ENCODE peak calls at places on chromosomes 11 and 22, in five cellular contexts. One of them, this sample, is unnamed.

GRCh38 chr11:126104420-126104819 is 41.8 kb upstream of the CDON start:
- DNase-seq in heart right ventricle: no peak
- DNase-seq in uterus: no peak
- DNase-seq in AG10803: no peak
- DNase-seq in esophagus squamous epithelium: no peak
- DNase-seq in this sample: no peak

GRCh38 chr11:11313902-11314692 is 39.0 kb downstream of the CSNK2A3 start:
- DNase-seq in uterus: no peak
- DNase-seq in esophagus squamous epithelium: no peak
- DNase-seq in AG10803: no peak
- DNase-seq in heart right ventricle: no peak
- DNase-seq in this sample: no peak

GRCh38 chr11:90465553-90465952 is 242.7 kb upstream of the CHORDC1 start:
- DNase-seq in uterus: no peak
- DNase-seq in AG10803: no peak
- DNase-seq in esophagus squamous epithelium: no peak
- DNase-seq in heart right ventricle: no peak
- DNase-seq in this sample: no peak

GRCh38 chr11:58921778-58922390 is 17.4 kb upstream of the GLYATL1 start:
- DNase-seq in AG10803: no peak
- DNase-seq in esophagus squamous epithelium: no peak
- DNase-seq in uterus: no peak
- DNase-seq in heart right ventricle: no peak
- DNase-seq in this sample: no peak

GRCh38 chr22:21855715-21856114 is 11.7 kb downstream of the MAPK1 start:
- DNase-seq in uterus: no peak
- DNase-seq in esophagus squamous epithelium: no peak
- DNase-seq in heart right ventricle: no peak
- DNase-seq in AG10803: no peak
- DNase-seq in this sample: no peak

GRCh38 chr11:22193348-22194051 is 615 bp downstream of the ANO5 start:
- DNase-seq in heart right ventricle: peak
- DNase-seq in esophagus squamous epithelium: no peak
- DNase-seq in AG10803: no peak
- DNase-seq in uterus: no peak
- DNase-seq in this sample: no peak

GRCh38 chr11:33891714-33892327 is at the start of gene LMO2:
- DNase-seq in AG10803: no peak
- DNase-seq in esophagus squamous epithelium: no peak
- DNase-seq in heart right ventricle: no peak
- DNase-seq in uterus: no peak
- DNase-seq in this sample: no peak

GRCh38 chr11:40187092-40187403 is 1272.4 kb downstream of the LRRC4C start:
- DNase-seq in esophagus squamous epithelium: no peak
- DNase-seq in uterus: no peak
- DNase-seq in AG10803: no peak
- DNase-seq in heart right ventricle: no peak
- DNase-seq in this sample: no peak

GRCh38 chr11:61026121-61027031 is 54.9 kb downstream of the CD6 start:
- DNase-seq in AG10803: no peak
- DNase-seq in uterus: no peak
- DNase-seq in heart right ventricle: no peak
- DNase-seq in esophagus squamous epithelium: no peak
- DNase-seq in this sample: no peak

GRCh38 chr11:28966951-28967350 is 858.8 kb downstream of the METTL15 start:
- DNase-seq in uterus: no peak
- DNase-seq in esophagus squamous epithelium: no peak
- DNase-seq in heart right ventricle: no peak
- DNase-seq in AG10803: no peak
- DNase-seq in this sample: no peak

GRCh38 chr11:118572914-118573550 is 823 bp downstream of the ARCN1 start:
- DNase-seq in AG10803: peak
- DNase-seq in heart right ventricle: no peak
- DNase-seq in esophagus squamous epithelium: no peak
- DNase-seq in uterus: no peak
- DNase-seq in this sample: peak

GRCh38 chr22:45240137-45240809 is 421 bp downstream of the KIAA0930 start:
- DNase-seq in AG10803: no peak
- DNase-seq in heart right ventricle: peak
- DNase-seq in uterus: peak
- DNase-seq in esophagus squamous epithelium: no peak
- DNase-seq in this sample: no peak

GRCh38 chr11:94030059-94030458 is 8.9 kb downstream of the HEPHL1 start:
- DNase-seq in esophagus squamous epithelium: no peak
- DNase-seq in AG10803: no peak
- DNase-seq in uterus: no peak
- DNase-seq in heart right ventricle: no peak
- DNase-seq in this sample: no peak

GRCh38 chr11:44760917-44761545 is 34.3 kb downstream of the TSPAN18 start:
- DNase-seq in heart right ventricle: no peak
- DNase-seq in AG10803: peak
- DNase-seq in uterus: peak
- DNase-seq in esophagus squamous epithelium: no peak
- DNase-seq in this sample: peak

GRCh38 chr22:20268350-20269012 is 363 bp upstream of the RTN4R start:
- DNase-seq in AG10803: peak
- DNase-seq in uterus: peak
- DNase-seq in esophagus squamous epithelium: no peak
- DNase-seq in heart right ventricle: peak
- DNase-seq in this sample: peak

GRCh38 chr22:45506961-45507360 is 4.3 kb downstream of the FBLN1 start:
- DNase-seq in esophagus squamous epithelium: no peak
- DNase-seq in AG10803: no peak
- DNase-seq in uterus: no peak
- DNase-seq in heart right ventricle: no peak
- DNase-seq in this sample: no peak

GRCh38 chr22:44337658-44338004 is 24.9 kb upstream of the SHISAL1 start:
- DNase-seq in uterus: peak
- DNase-seq in esophagus squamous epithelium: no peak
- DNase-seq in AG10803: peak
- DNase-seq in heart right ventricle: no peak
- DNase-seq in this sample: peak

GRCh38 chr11:2136952-2137201 is 2.3 kb downstream of the IGF2 start:
- DNase-seq in esophagus squamous epithelium: no peak
- DNase-seq in AG10803: no peak
- DNase-seq in uterus: no peak
- DNase-seq in heart right ventricle: no peak
- DNase-seq in this sample: no peak

GRCh38 chr22:26065847-26066246 is 103.4 kb upstream of the SEZ6L start:
- DNase-seq in heart right ventricle: no peak
- DNase-seq in uterus: no peak
- DNase-seq in AG10803: no peak
- DNase-seq in esophagus squamous epithelium: no peak
- DNase-seq in this sample: no peak

GRCh38 chr11:31802990-31803812 is 7.9 kb downstream of the PAX6 start:
- DNase-seq in esophagus squamous epithelium: no peak
- DNase-seq in AG10803: no peak
- DNase-seq in heart right ventricle: no peak
- DNase-seq in uterus: no peak
- DNase-seq in this sample: no peak

GRCh38 chr11:47318166-47318565 is 34.3 kb downstream of the MYBPC3 start:
- DNase-seq in AG10803: no peak
- DNase-seq in heart right ventricle: no peak
- DNase-seq in esophagus squamous epithelium: no peak
- DNase-seq in uterus: no peak
- DNase-seq in this sample: no peak

GRCh38 chr11:65685981-65686380 is 23.3 kb upstream of the RELA start:
- DNase-seq in AG10803: no peak
- DNase-seq in uterus: no peak
- DNase-seq in esophagus squamous epithelium: no peak
- DNase-seq in heart right ventricle: no peak
- DNase-seq in this sample: no peak

GRCh38 chr11:70173018-70173417 is 30.1 kb upstream of the FADD start:
- DNase-seq in esophagus squamous epithelium: no peak
- DNase-seq in heart right ventricle: no peak
- DNase-seq in uterus: no peak
- DNase-seq in AG10803: no peak
- DNase-seq in this sample: no peak

GRCh38 chr11:11505190-11505589 is 116.6 kb downstream of the GALNT18 start:
- DNase-seq in AG10803: no peak
- DNase-seq in esophagus squamous epithelium: no peak
- DNase-seq in heart right ventricle: no peak
- DNase-seq in uterus: no peak
- DNase-seq in this sample: no peak

GRCh38 chr11:103906291-103906850 is 130.1 kb upstream of the DDI1 start:
- DNase-seq in AG10803: no peak
- DNase-seq in esophagus squamous epithelium: no peak
- DNase-seq in uterus: no peak
- DNase-seq in heart right ventricle: no peak
- DNase-seq in this sample: no peak

GRCh38 chr11:76716268-76716667 is 45.7 kb upstream of the LRRC32 start:
- DNase-seq in uterus: no peak
- DNase-seq in AG10803: no peak
- DNase-seq in heart right ventricle: no peak
- DNase-seq in esophagus squamous epithelium: no peak
- DNase-seq in this sample: no peak

GRCh38 chr11:57345555-57346151 is 7.5 kb downstream of the P2RX3 start:
- DNase-seq in uterus: peak
- DNase-seq in AG10803: peak
- DNase-seq in heart right ventricle: peak
- DNase-seq in esophagus squamous epithelium: no peak
- DNase-seq in this sample: peak

GRCh38 chr22:30266445-30267381 is at the start of gene OSM:
- DNase-seq in heart right ventricle: peak
- DNase-seq in AG10803: no peak
- DNase-seq in uterus: no peak
- DNase-seq in esophagus squamous epithelium: no peak
- DNase-seq in this sample: no peak

GRCh38 chr11:68978931-68979591 is 1.7 kb downstream of the MRGPRD start:
- DNase-seq in esophagus squamous epithelium: no peak
- DNase-seq in uterus: no peak
- DNase-seq in AG10803: no peak
- DNase-seq in heart right ventricle: no peak
- DNase-seq in this sample: no peak

GRCh38 chr11:122434786-122435185 is 220.7 kb upstream of the UBASH3B start:
- DNase-seq in heart right ventricle: no peak
- DNase-seq in esophagus squamous epithelium: no peak
- DNase-seq in AG10803: no peak
- DNase-seq in uterus: no peak
- DNase-seq in this sample: no peak

GRCh38 chr22:36253523-36254490 is 874 bp downstream of the APOL1 start:
- DNase-seq in esophagus squamous epithelium: no peak
- DNase-seq in AG10803: no peak
- DNase-seq in uterus: peak
- DNase-seq in heart right ventricle: no peak
- DNase-seq in this sample: peak
- H3K4me3 ChIP-seq in esophagus squamous epithelium: peak
- H3K4me3 ChIP-seq in AG10803: peak
- H3K4me3 ChIP-seq in uterus: peak
- H3K4me3 ChIP-seq in heart right ventricle: peak
- H3K4me3 ChIP-seq in this sample: no peak

DNA sequence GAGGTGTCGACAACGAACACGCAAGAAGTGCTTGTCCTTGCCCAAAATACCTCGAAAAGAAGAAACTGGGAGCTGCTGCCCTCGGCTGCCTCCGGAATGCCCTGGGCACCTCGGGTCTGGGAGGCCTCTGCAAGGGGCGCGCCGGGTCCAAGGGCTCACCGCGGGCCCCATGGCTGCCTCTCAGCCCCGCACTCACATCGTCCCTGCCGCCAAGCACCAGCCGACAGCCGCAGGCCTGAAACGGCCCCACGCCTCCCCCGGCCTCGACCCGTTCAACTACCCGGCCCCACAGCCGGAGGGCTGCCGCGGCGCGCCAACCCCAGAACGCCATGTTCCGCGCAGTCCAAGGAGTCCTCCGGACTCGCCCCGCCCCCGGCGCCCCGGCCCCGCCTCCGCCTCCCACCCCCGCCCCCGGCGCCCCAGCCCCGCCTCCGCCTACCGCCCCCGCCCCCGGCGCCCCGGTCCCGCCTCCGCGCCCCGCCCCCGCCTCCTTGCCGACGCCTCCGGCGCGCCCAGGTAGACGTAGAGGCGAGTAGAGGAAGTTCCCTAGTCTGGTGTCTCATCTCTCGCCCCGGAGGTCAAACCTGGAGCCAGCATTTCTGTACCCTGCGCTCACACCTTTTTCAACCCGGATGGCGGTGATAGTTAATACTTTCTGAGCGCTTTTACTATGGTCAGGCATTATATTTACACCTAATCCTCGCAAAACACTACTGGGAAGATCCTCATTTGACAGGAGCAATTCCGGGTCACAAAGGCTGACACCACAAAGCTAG is at the start of gene SIRT3:
- DNase-seq in uterus: peak
- DNase-seq in esophagus squamous epithelium: peak
- DNase-seq in AG10803: peak
- DNase-seq in heart right ventricle: peak
- DNase-seq in this sample: peak
- TF ChIP-seq CTCF in uterus: peak
- TF ChIP-seq CTCF in esophagus squamous epithelium: no peak
- TF ChIP-seq CTCF in AG10803: peak
- TF ChIP-seq CTCF in heart right ventricle: no peak
- TF ChIP-seq CTCF in this sample: no peak

DNA sequence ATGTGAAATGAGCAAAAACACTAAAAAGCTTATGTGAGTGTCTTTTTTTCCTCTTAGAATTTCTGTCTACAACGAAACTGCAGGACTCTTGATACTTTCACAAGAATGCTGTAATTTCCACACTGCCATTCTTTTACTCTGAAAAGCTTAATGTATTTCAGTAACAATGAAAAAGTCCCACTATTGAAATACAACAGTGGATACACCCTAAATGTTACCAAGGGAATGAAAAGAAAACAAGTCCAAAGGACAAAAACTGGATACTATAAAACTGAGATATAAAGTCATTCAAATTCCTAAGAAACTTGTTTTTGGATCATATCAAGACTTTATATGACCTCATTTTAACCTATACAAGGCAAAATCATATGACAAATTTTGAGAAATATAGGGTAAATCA is 77.4 kb downstream of the SOX6 start:
- DNase-seq in heart right ventricle: no peak
- DNase-seq in esophagus squamous epithelium: no peak
- DNase-seq in uterus: no peak
- DNase-seq in AG10803: no peak
- DNase-seq in this sample: no peak
- H3K4me3 ChIP-seq in heart right ventricle: no peak
- H3K4me3 ChIP-seq in esophagus squamous epithelium: no peak
- H3K4me3 ChIP-seq in uterus: no peak
- H3K4me3 ChIP-seq in AG10803: no peak
- H3K4me3 ChIP-seq in this sample: no peak

DNA sequence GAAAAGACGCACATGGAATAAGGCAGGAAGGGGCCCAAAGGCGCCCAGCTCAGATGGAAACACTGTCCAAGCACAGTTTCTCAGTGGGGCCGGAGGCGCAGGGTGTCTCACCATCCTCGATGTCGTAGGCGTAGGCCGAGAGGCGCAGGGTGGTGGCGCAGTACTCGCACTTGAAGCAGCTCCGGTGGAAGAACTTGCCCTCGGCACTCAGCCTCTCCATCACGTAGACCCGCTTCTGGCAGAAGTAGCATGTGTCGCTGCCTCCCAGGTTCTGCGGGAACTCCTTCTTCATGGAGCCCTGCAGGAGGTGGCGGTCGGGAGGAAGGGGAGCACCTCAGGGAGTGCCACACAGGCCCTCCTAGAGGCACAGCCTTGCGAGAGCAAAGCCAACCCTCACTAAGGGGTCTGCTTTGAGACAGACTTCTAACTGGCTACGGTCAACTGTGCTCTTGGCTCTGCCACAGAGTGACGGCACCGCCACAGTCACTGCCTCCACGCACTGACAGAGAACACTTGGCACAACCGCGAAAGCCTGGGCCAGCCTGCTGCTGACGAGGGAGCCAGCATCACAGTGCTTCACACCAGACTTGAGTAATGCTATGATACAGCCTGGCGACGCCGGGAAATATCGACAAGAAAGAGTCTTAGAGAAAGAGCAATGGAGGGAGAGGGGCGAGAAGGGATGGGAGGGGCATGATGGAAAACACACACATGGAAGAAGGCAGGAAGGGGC is 97.6 kb upstream of the BID start:
- DNase-seq in esophagus squamous epithelium: no peak
- DNase-seq in AG10803: no peak
- DNase-seq in uterus: no peak
- DNase-seq in heart right ventricle: peak
- DNase-seq in this sample: no peak
- TF ChIP-seq CTCF in esophagus squamous epithelium: no peak
- TF ChIP-seq CTCF in AG10803: no peak
- TF ChIP-seq CTCF in uterus: no peak
- TF ChIP-seq CTCF in heart right ventricle: no peak
- TF ChIP-seq CTCF in this sample: no peak